ENCODE peak calls at places on chromosomes 1 and 21, in seven cellular contexts. T is ovary; A is GM10248; K is GM06990; M is GM04504; P is small intestine; Q is effector CD4-positive, alpha-beta T cell. E is an unnamed sample.

GRCh38 chr1:60825593-60825992 is 256.8 kb upstream of the NFIA start:
- DNase-seq in T (no peak), M (no peak), P (no peak), Q (no peak), A (no peak), K (peak), E (no peak)

GRCh38 chr1:174044418-174045222 is 22.5 kb upstream of the RC3H1 start:
- DNase-seq in A (no peak), K (no peak), P (peak), T (no peak), Q (no peak), M (no peak), E (no peak)

GRCh38 chr21:31505975-31506374 is 153.5 kb upstream of the SOD1 start:
- DNase-seq in M (no peak), K (no peak), Q (no peak), T (no peak), P (no peak), A (no peak), E (no peak)

GRCh38 chr1:206021008-206021795 is 2.5 kb downstream of the CTSE start:
- DNase-seq in M (no peak), P (peak), Q (no peak), K (no peak), T (no peak), A (no peak), E (no peak)

GRCh38 chr1:192378276-192378675 is 61.5 kb downstream of the RGS21 start:
- DNase-seq in K (no peak), P (no peak), Q (no peak), T (no peak), A (no peak), M (no peak), E (no peak)

GRCh38 chr1:74356493-74356892 is 121.3 kb downstream of the TNNI3K start:
- DNase-seq in M (no peak), A (no peak), K (no peak), T (no peak), P (no peak), Q (no peak), E (no peak)

GRCh38 chr1:101161619-101162018 is 75.2 kb upstream of the S1PR1 start:
- DNase-seq in K (no peak), A (no peak), T (no peak), M (no peak), P (no peak), Q (no peak), E (no peak)

GRCh38 chr1:158005249-158005648 is 11.8 kb downstream of the KIRREL1 start:
- DNase-seq in T (no peak), M (no peak), P (no peak), Q (no peak), K (no peak), A (no peak), E (no peak)

GRCh38 chr1:239989990-239990389 is 101.7 kb upstream of the FMN2 start:
- DNase-seq in P (no peak), Q (no peak), A (no peak), K (no peak), T (no peak), M (no peak), E (no peak)